ENCODE peak calls at places on chromosome 20, in nine cellular contexts. One of them, this sample, is unnamed.

GRCh38 chr20:43507150-43508080 is at the start of gene L3MBTL1:
- DNase-seq in stimulated activated CD4-positive, alpha-beta T cell treated with anti-CD3 and anti-CD28 coated beads, Interleukin-2, amount 100 ng/mL, for 48 hours: peak; percentile 9
- DNase-seq in aorta: peak; percentile 50
- DNase-seq in anterior cingulate cortex: peak; percentile 14
- DNase-seq in NAMALWA: no peak
- DNase-seq in stimulated activated naive CD8-positive, alpha-beta T cell treated with anti-CD3 and anti-CD28 coated beads, Interleukin-15, Interleukin-2, amounts not matched to agents 100 U/mL and 50 U/mL, for 24 hours: peak; percentile 33
- DNase-seq in PC-3: peak; percentile 51
- DNase-seq in stimulated activated effector memory CD8-positive, alpha-beta T cell treated with anti-CD3 and anti-CD28 coated beads, Interleukin-12 subunit alpha, Interleukin-12 subunit beta, amount 100 ng/mL, for 72 hours: peak; percentile 55
- DNase-seq in PC-9: no peak
- DNase-seq in this sample: peak; percentile 54

GRCh38 chr20:10040070-10040970 is 5.5 kb downstream of the ANKEF1 start:
- DNase-seq in stimulated activated CD4-positive, alpha-beta T cell treated with anti-CD3 and anti-CD28 coated beads, Interleukin-2, amount 100 ng/mL, for 48 hours: no peak
- DNase-seq in aorta: no peak
- DNase-seq in anterior cingulate cortex: no peak
- DNase-seq in NAMALWA: no peak
- DNase-seq in stimulated activated naive CD8-positive, alpha-beta T cell treated with anti-CD3 and anti-CD28 coated beads, Interleukin-15, Interleukin-2, amounts not matched to agents 100 U/mL and 50 U/mL, for 24 hours: no peak
- DNase-seq in PC-3: peak; percentile 98
- DNase-seq in stimulated activated effector memory CD8-positive, alpha-beta T cell treated with anti-CD3 and anti-CD28 coated beads, Interleukin-12 subunit alpha, Interleukin-12 subunit beta, amount 100 ng/mL, for 72 hours: no peak
- DNase-seq in PC-9: peak; percentile 42
- DNase-seq in this sample: peak; percentile 80

GRCh38 chr20:48486065-48486464 is 341.7 kb downstream of the PREX1 start:
- DNase-seq in stimulated activated CD4-positive, alpha-beta T cell treated with anti-CD3 and anti-CD28 coated beads, Interleukin-2, amount 100 ng/mL, for 48 hours: no peak
- DNase-seq in aorta: peak; percentile 6
- DNase-seq in anterior cingulate cortex: no peak
- DNase-seq in NAMALWA: no peak
- DNase-seq in stimulated activated naive CD8-positive, alpha-beta T cell treated with anti-CD3 and anti-CD28 coated beads, Interleukin-15, Interleukin-2, amounts not matched to agents 100 U/mL and 50 U/mL, for 24 hours: no peak
- DNase-seq in PC-3: no peak
- DNase-seq in stimulated activated effector memory CD8-positive, alpha-beta T cell treated with anti-CD3 and anti-CD28 coated beads, Interleukin-12 subunit alpha, Interleukin-12 subunit beta, amount 100 ng/mL, for 72 hours: no peak
- DNase-seq in PC-9: no peak
- DNase-seq in this sample: no peak

GRCh38 chr20:35215066-35215956 is 11.2 kb upstream of the MMP24 start:
- DNase-seq in stimulated activated CD4-positive, alpha-beta T cell treated with anti-CD3 and anti-CD28 coated beads, Interleukin-2, amount 100 ng/mL, for 48 hours: no peak
- DNase-seq in aorta: no peak
- DNase-seq in anterior cingulate cortex: no peak
- DNase-seq in NAMALWA: no peak
- DNase-seq in stimulated activated naive CD8-positive, alpha-beta T cell treated with anti-CD3 and anti-CD28 coated beads, Interleukin-15, Interleukin-2, amounts not matched to agents 100 U/mL and 50 U/mL, for 24 hours: no peak
- DNase-seq in PC-3: peak; percentile 89
- DNase-seq in stimulated activated effector memory CD8-positive, alpha-beta T cell treated with anti-CD3 and anti-CD28 coated beads, Interleukin-12 subunit alpha, Interleukin-12 subunit beta, amount 100 ng/mL, for 72 hours: no peak
- DNase-seq in PC-9: peak; percentile 98
- DNase-seq in this sample: peak; percentile 88

GRCh38 chr20:32585519-32586127 is 490 bp upstream of the NOL4L start:
- DNase-seq in stimulated activated CD4-positive, alpha-beta T cell treated with anti-CD3 and anti-CD28 coated beads, Interleukin-2, amount 100 ng/mL, for 48 hours: no peak
- DNase-seq in aorta: no peak
- DNase-seq in anterior cingulate cortex: no peak
- DNase-seq in NAMALWA: no peak
- DNase-seq in stimulated activated naive CD8-positive, alpha-beta T cell treated with anti-CD3 and anti-CD28 coated beads, Interleukin-15, Interleukin-2, amounts not matched to agents 100 U/mL and 50 U/mL, for 24 hours: peak; percentile 57
- DNase-seq in PC-3: no peak
- DNase-seq in stimulated activated effector memory CD8-positive, alpha-beta T cell treated with anti-CD3 and anti-CD28 coated beads, Interleukin-12 subunit alpha, Interleukin-12 subunit beta, amount 100 ng/mL, for 72 hours: peak; percentile 66
- DNase-seq in PC-9: no peak
- DNase-seq in this sample: no peak

GRCh38 chr20:31560900-31561598 is 44.0 kb upstream of the ID1 start:
- DNase-seq in stimulated activated CD4-positive, alpha-beta T cell treated with anti-CD3 and anti-CD28 coated beads, Interleukin-2, amount 100 ng/mL, for 48 hours: no peak
- DNase-seq in aorta: peak; percentile 75
- DNase-seq in anterior cingulate cortex: no peak
- DNase-seq in NAMALWA: no peak
- DNase-seq in stimulated activated naive CD8-positive, alpha-beta T cell treated with anti-CD3 and anti-CD28 coated beads, Interleukin-15, Interleukin-2, amounts not matched to agents 100 U/mL and 50 U/mL, for 24 hours: no peak
- DNase-seq in PC-3: peak; percentile 96
- DNase-seq in stimulated activated effector memory CD8-positive, alpha-beta T cell treated with anti-CD3 and anti-CD28 coated beads, Interleukin-12 subunit alpha, Interleukin-12 subunit beta, amount 100 ng/mL, for 72 hours: no peak
- DNase-seq in PC-9: peak; percentile 97
- DNase-seq in this sample: peak; percentile 99

GRCh38 chr20:49450281-49450707 is 32.2 kb downstream of the KCNB1 start:
- DNase-seq in stimulated activated CD4-positive, alpha-beta T cell treated with anti-CD3 and anti-CD28 coated beads, Interleukin-2, amount 100 ng/mL, for 48 hours: no peak
- DNase-seq in aorta: no peak
- DNase-seq in anterior cingulate cortex: peak; percentile 23
- DNase-seq in NAMALWA: no peak
- DNase-seq in stimulated activated naive CD8-positive, alpha-beta T cell treated with anti-CD3 and anti-CD28 coated beads, Interleukin-15, Interleukin-2, amounts not matched to agents 100 U/mL and 50 U/mL, for 24 hours: no peak
- DNase-seq in PC-3: no peak
- DNase-seq in stimulated activated effector memory CD8-positive, alpha-beta T cell treated with anti-CD3 and anti-CD28 coated beads, Interleukin-12 subunit alpha, Interleukin-12 subunit beta, amount 100 ng/mL, for 72 hours: no peak
- DNase-seq in PC-9: no peak
- DNase-seq in this sample: no peak

GRCh38 chr20:2948968-2949367 is 75.7 kb downstream of the PTPRA start:
- DNase-seq in stimulated activated CD4-positive, alpha-beta T cell treated with anti-CD3 and anti-CD28 coated beads, Interleukin-2, amount 100 ng/mL, for 48 hours: no peak
- DNase-seq in aorta: no peak
- DNase-seq in anterior cingulate cortex: no peak
- DNase-seq in NAMALWA: no peak
- DNase-seq in stimulated activated naive CD8-positive, alpha-beta T cell treated with anti-CD3 and anti-CD28 coated beads, Interleukin-15, Interleukin-2, amounts not matched to agents 100 U/mL and 50 U/mL, for 24 hours: no peak
- DNase-seq in PC-3: no peak
- DNase-seq in stimulated activated effector memory CD8-positive, alpha-beta T cell treated with anti-CD3 and anti-CD28 coated beads, Interleukin-12 subunit alpha, Interleukin-12 subunit beta, amount 100 ng/mL, for 72 hours: no peak
- DNase-seq in PC-9: no peak
- DNase-seq in this sample: no peak

GRCh38 chr20:51096571-51097267 is 73.8 kb upstream of the KCNG1 start:
- DNase-seq in stimulated activated CD4-positive, alpha-beta T cell treated with anti-CD3 and anti-CD28 coated beads, Interleukin-2, amount 100 ng/mL, for 48 hours: no peak
- DNase-seq in aorta: no peak
- DNase-seq in anterior cingulate cortex: no peak
- DNase-seq in NAMALWA: no peak
- DNase-seq in stimulated activated naive CD8-positive, alpha-beta T cell treated with anti-CD3 and anti-CD28 coated beads, Interleukin-15, Interleukin-2, amounts not matched to agents 100 U/mL and 50 U/mL, for 24 hours: no peak
- DNase-seq in PC-3: no peak
- DNase-seq in stimulated activated effector memory CD8-positive, alpha-beta T cell treated with anti-CD3 and anti-CD28 coated beads, Interleukin-12 subunit alpha, Interleukin-12 subunit beta, amount 100 ng/mL, for 72 hours: no peak
- DNase-seq in PC-9: no peak
- DNase-seq in this sample: no peak

GRCh38 chr20:24379116-24379927 is 90.1 kb upstream of the SYNDIG1 start:
- DNase-seq in stimulated activated CD4-positive, alpha-beta T cell treated with anti-CD3 and anti-CD28 coated beads, Interleukin-2, amount 100 ng/mL, for 48 hours: no peak
- DNase-seq in aorta: peak; percentile 73
- DNase-seq in anterior cingulate cortex: peak; percentile 26
- DNase-seq in NAMALWA: no peak
- DNase-seq in stimulated activated naive CD8-positive, alpha-beta T cell treated with anti-CD3 and anti-CD28 coated beads, Interleukin-15, Interleukin-2, amounts not matched to agents 100 U/mL and 50 U/mL, for 24 hours: no peak
- DNase-seq in PC-3: no peak
- DNase-seq in stimulated activated effector memory CD8-positive, alpha-beta T cell treated with anti-CD3 and anti-CD28 coated beads, Interleukin-12 subunit alpha, Interleukin-12 subunit beta, amount 100 ng/mL, for 72 hours: no peak
- DNase-seq in PC-9: no peak
- DNase-seq in this sample: peak; percentile 23

GRCh38 chr20:33539129-33539528 is 49.2 kb downstream of the CBFA2T2 start:
- DNase-seq in stimulated activated CD4-positive, alpha-beta T cell treated with anti-CD3 and anti-CD28 coated beads, Interleukin-2, amount 100 ng/mL, for 48 hours: no peak
- DNase-seq in aorta: no peak
- DNase-seq in anterior cingulate cortex: no peak
- DNase-seq in NAMALWA: no peak
- DNase-seq in stimulated activated naive CD8-positive, alpha-beta T cell treated with anti-CD3 and anti-CD28 coated beads, Interleukin-15, Interleukin-2, amounts not matched to agents 100 U/mL and 50 U/mL, for 24 hours: no peak
- DNase-seq in PC-3: peak; percentile 59
- DNase-seq in stimulated activated effector memory CD8-positive, alpha-beta T cell treated with anti-CD3 and anti-CD28 coated beads, Interleukin-12 subunit alpha, Interleukin-12 subunit beta, amount 100 ng/mL, for 72 hours: no peak
- DNase-seq in PC-9: no peak
- DNase-seq in this sample: no peak

GRCh38 chr20:48234951-48235350 is 449.7 kb upstream of the SULF2 start:
- DNase-seq in stimulated activated CD4-positive, alpha-beta T cell treated with anti-CD3 and anti-CD28 coated beads, Interleukin-2, amount 100 ng/mL, for 48 hours: no peak
- DNase-seq in aorta: no peak
- DNase-seq in anterior cingulate cortex: no peak
- DNase-seq in NAMALWA: no peak
- DNase-seq in stimulated activated naive CD8-positive, alpha-beta T cell treated with anti-CD3 and anti-CD28 coated beads, Interleukin-15, Interleukin-2, amounts not matched to agents 100 U/mL and 50 U/mL, for 24 hours: no peak
- DNase-seq in PC-3: no peak
- DNase-seq in stimulated activated effector memory CD8-positive, alpha-beta T cell treated with anti-CD3 and anti-CD28 coated beads, Interleukin-12 subunit alpha, Interleukin-12 subunit beta, amount 100 ng/mL, for 72 hours: no peak
- DNase-seq in PC-9: no peak
- DNase-seq in this sample: no peak

GRCh38 chr20:12916699-12917098 is 92.1 kb upstream of the SPTLC3 start:
- DNase-seq in stimulated activated CD4-positive, alpha-beta T cell treated with anti-CD3 and anti-CD28 coated beads, Interleukin-2, amount 100 ng/mL, for 48 hours: no peak
- DNase-seq in aorta: no peak
- DNase-seq in anterior cingulate cortex: no peak
- DNase-seq in NAMALWA: no peak
- DNase-seq in stimulated activated naive CD8-positive, alpha-beta T cell treated with anti-CD3 and anti-CD28 coated beads, Interleukin-15, Interleukin-2, amounts not matched to agents 100 U/mL and 50 U/mL, for 24 hours: no peak
- DNase-seq in PC-3: no peak
- DNase-seq in stimulated activated effector memory CD8-positive, alpha-beta T cell treated with anti-CD3 and anti-CD28 coated beads, Interleukin-12 subunit alpha, Interleukin-12 subunit beta, amount 100 ng/mL, for 72 hours: no peak
- DNase-seq in PC-9: peak; percentile 55
- DNase-seq in this sample: peak; percentile 8

GRCh38 chr20:40251284-40251932 is 437.6 kb downstream of the MAFB start:
- DNase-seq in stimulated activated CD4-positive, alpha-beta T cell treated with anti-CD3 and anti-CD28 coated beads, Interleukin-2, amount 100 ng/mL, for 48 hours: no peak
- DNase-seq in aorta: no peak
- DNase-seq in anterior cingulate cortex: no peak
- DNase-seq in NAMALWA: peak; percentile 18
- DNase-seq in stimulated activated naive CD8-positive, alpha-beta T cell treated with anti-CD3 and anti-CD28 coated beads, Interleukin-15, Interleukin-2, amounts not matched to agents 100 U/mL and 50 U/mL, for 24 hours: no peak
- DNase-seq in PC-3: peak; percentile 27
- DNase-seq in stimulated activated effector memory CD8-positive, alpha-beta T cell treated with anti-CD3 and anti-CD28 coated beads, Interleukin-12 subunit alpha, Interleukin-12 subunit beta, amount 100 ng/mL, for 72 hours: no peak
- DNase-seq in PC-9: no peak
- DNase-seq in this sample: peak; percentile 30

GRCh38 chr20:36102809-36103596 is 51.5 kb upstream of the EPB41L1 start:
- DNase-seq in stimulated activated CD4-positive, alpha-beta T cell treated with anti-CD3 and anti-CD28 coated beads, Interleukin-2, amount 100 ng/mL, for 48 hours: no peak
- DNase-seq in aorta: peak; percentile 31
- DNase-seq in anterior cingulate cortex: no peak
- DNase-seq in NAMALWA: no peak
- DNase-seq in stimulated activated naive CD8-positive, alpha-beta T cell treated with anti-CD3 and anti-CD28 coated beads, Interleukin-15, Interleukin-2, amounts not matched to agents 100 U/mL and 50 U/mL, for 24 hours: no peak
- DNase-seq in PC-3: no peak
- DNase-seq in stimulated activated effector memory CD8-positive, alpha-beta T cell treated with anti-CD3 and anti-CD28 coated beads, Interleukin-12 subunit alpha, Interleukin-12 subunit beta, amount 100 ng/mL, for 72 hours: no peak
- DNase-seq in PC-9: no peak
- DNase-seq in this sample: no peak

GRCh38 chr20:36737183-36737499 is 8.7 kb downstream of the NDRG3 start:
- DNase-seq in stimulated activated CD4-positive, alpha-beta T cell treated with anti-CD3 and anti-CD28 coated beads, Interleukin-2, amount 100 ng/mL, for 48 hours: no peak
- DNase-seq in aorta: no peak
- DNase-seq in anterior cingulate cortex: no peak
- DNase-seq in NAMALWA: no peak
- DNase-seq in stimulated activated naive CD8-positive, alpha-beta T cell treated with anti-CD3 and anti-CD28 coated beads, Interleukin-15, Interleukin-2, amounts not matched to agents 100 U/mL and 50 U/mL, for 24 hours: no peak
- DNase-seq in PC-3: no peak
- DNase-seq in stimulated activated effector memory CD8-positive, alpha-beta T cell treated with anti-CD3 and anti-CD28 coated beads, Interleukin-12 subunit alpha, Interleukin-12 subunit beta, amount 100 ng/mL, for 72 hours: no peak
- DNase-seq in PC-9: no peak
- DNase-seq in this sample: no peak

GRCh38 chr20:59428441-59429205 is 128.2 kb downstream of the EDN3 start:
- DNase-seq in stimulated activated CD4-positive, alpha-beta T cell treated with anti-CD3 and anti-CD28 coated beads, Interleukin-2, amount 100 ng/mL, for 48 hours: no peak
- DNase-seq in aorta: no peak
- DNase-seq in anterior cingulate cortex: no peak
- DNase-seq in NAMALWA: peak; percentile 36
- DNase-seq in stimulated activated naive CD8-positive, alpha-beta T cell treated with anti-CD3 and anti-CD28 coated beads, Interleukin-15, Interleukin-2, amounts not matched to agents 100 U/mL and 50 U/mL, for 24 hours: no peak
- DNase-seq in PC-3: no peak
- DNase-seq in stimulated activated effector memory CD8-positive, alpha-beta T cell treated with anti-CD3 and anti-CD28 coated beads, Interleukin-12 subunit alpha, Interleukin-12 subunit beta, amount 100 ng/mL, for 72 hours: no peak
- DNase-seq in PC-9: no peak
- DNase-seq in this sample: no peak

GRCh38 chr20:62032606-62033368 is 32.9 kb downstream of the TAF4 start:
- DNase-seq in stimulated activated CD4-positive, alpha-beta T cell treated with anti-CD3 and anti-CD28 coated beads, Interleukin-2, amount 100 ng/mL, for 48 hours: no peak
- DNase-seq in aorta: no peak
- DNase-seq in anterior cingulate cortex: no peak
- DNase-seq in NAMALWA: no peak
- DNase-seq in stimulated activated naive CD8-positive, alpha-beta T cell treated with anti-CD3 and anti-CD28 coated beads, Interleukin-15, Interleukin-2, amounts not matched to agents 100 U/mL and 50 U/mL, for 24 hours: no peak
- DNase-seq in PC-3: no peak
- DNase-seq in stimulated activated effector memory CD8-positive, alpha-beta T cell treated with anti-CD3 and anti-CD28 coated beads, Interleukin-12 subunit alpha, Interleukin-12 subunit beta, amount 100 ng/mL, for 72 hours: no peak
- DNase-seq in PC-9: no peak
- DNase-seq in this sample: no peak

GRCh38 chr20:44650777-44651493 is 564 bp downstream of the ADA start:
- DNase-seq in stimulated activated CD4-positive, alpha-beta T cell treated with anti-CD3 and anti-CD28 coated beads, Interleukin-2, amount 100 ng/mL, for 48 hours: no peak
- DNase-seq in aorta: no peak
- DNase-seq in anterior cingulate cortex: no peak
- DNase-seq in NAMALWA: peak; percentile 51
- DNase-seq in stimulated activated naive CD8-positive, alpha-beta T cell treated with anti-CD3 and anti-CD28 coated beads, Interleukin-15, Interleukin-2, amounts not matched to agents 100 U/mL and 50 U/mL, for 24 hours: peak; percentile 44
- DNase-seq in PC-3: no peak
- DNase-seq in stimulated activated effector memory CD8-positive, alpha-beta T cell treated with anti-CD3 and anti-CD28 coated beads, Interleukin-12 subunit alpha, Interleukin-12 subunit beta, amount 100 ng/mL, for 72 hours: peak; percentile 72
- DNase-seq in PC-9: no peak
- DNase-seq in this sample: no peak

GRCh38 chr20:41047279-41047974 is 18.8 kb downstream of the TOP1 start:
- DNase-seq in stimulated activated CD4-positive, alpha-beta T cell treated with anti-CD3 and anti-CD28 coated beads, Interleukin-2, amount 100 ng/mL, for 48 hours: no peak
- DNase-seq in aorta: no peak
- DNase-seq in anterior cingulate cortex: no peak
- DNase-seq in NAMALWA: peak; percentile 36
- DNase-seq in stimulated activated naive CD8-positive, alpha-beta T cell treated with anti-CD3 and anti-CD28 coated beads, Interleukin-15, Interleukin-2, amounts not matched to agents 100 U/mL and 50 U/mL, for 24 hours: no peak
- DNase-seq in PC-3: no peak
- DNase-seq in stimulated activated effector memory CD8-positive, alpha-beta T cell treated with anti-CD3 and anti-CD28 coated beads, Interleukin-12 subunit alpha, Interleukin-12 subunit beta, amount 100 ng/mL, for 72 hours: no peak
- DNase-seq in PC-9: no peak
- DNase-seq in this sample: no peak

GRCh38 chr20:19995220-19995863 is 21.8 kb upstream of the NAA20 start:
- DNase-seq in stimulated activated CD4-positive, alpha-beta T cell treated with anti-CD3 and anti-CD28 coated beads, Interleukin-2, amount 100 ng/mL, for 48 hours: peak; percentile 10
- DNase-seq in aorta: no peak
- DNase-seq in anterior cingulate cortex: no peak
- DNase-seq in NAMALWA: peak; percentile 61
- DNase-seq in stimulated activated naive CD8-positive, alpha-beta T cell treated with anti-CD3 and anti-CD28 coated beads, Interleukin-15, Interleukin-2, amounts not matched to agents 100 U/mL and 50 U/mL, for 24 hours: peak; percentile 27
- DNase-seq in PC-3: peak; percentile 77
- DNase-seq in stimulated activated effector memory CD8-positive, alpha-beta T cell treated with anti-CD3 and anti-CD28 coated beads, Interleukin-12 subunit alpha, Interleukin-12 subunit beta, amount 100 ng/mL, for 72 hours: no peak
- DNase-seq in PC-9: no peak
- DNase-seq in this sample: peak; percentile 77

GRCh38 chr20:63005862-63006564 is 751 bp downstream of the BHLHE23 start:
- DNase-seq in stimulated activated CD4-positive, alpha-beta T cell treated with anti-CD3 and anti-CD28 coated beads, Interleukin-2, amount 100 ng/mL, for 48 hours: no peak
- DNase-seq in aorta: no peak
- DNase-seq in anterior cingulate cortex: no peak
- DNase-seq in NAMALWA: no peak
- DNase-seq in stimulated activated naive CD8-positive, alpha-beta T cell treated with anti-CD3 and anti-CD28 coated beads, Interleukin-15, Interleukin-2, amounts not matched to agents 100 U/mL and 50 U/mL, for 24 hours: peak; percentile 16
- DNase-seq in PC-3: no peak
- DNase-seq in stimulated activated effector memory CD8-positive, alpha-beta T cell treated with anti-CD3 and anti-CD28 coated beads, Interleukin-12 subunit alpha, Interleukin-12 subunit beta, amount 100 ng/mL, for 72 hours: no peak
- DNase-seq in PC-9: no peak
- DNase-seq in this sample: no peak

GRCh38 chr20:44765647-44766367 is 20.1 kb downstream of the KCNK15 start:
- DNase-seq in stimulated activated CD4-positive, alpha-beta T cell treated with anti-CD3 and anti-CD28 coated beads, Interleukin-2, amount 100 ng/mL, for 48 hours: no peak
- DNase-seq in aorta: no peak
- DNase-seq in anterior cingulate cortex: no peak
- DNase-seq in NAMALWA: no peak
- DNase-seq in stimulated activated naive CD8-positive, alpha-beta T cell treated with anti-CD3 and anti-CD28 coated beads, Interleukin-15, Interleukin-2, amounts not matched to agents 100 U/mL and 50 U/mL, for 24 hours: no peak
- DNase-seq in PC-3: peak; percentile 49
- DNase-seq in stimulated activated effector memory CD8-positive, alpha-beta T cell treated with anti-CD3 and anti-CD28 coated beads, Interleukin-12 subunit alpha, Interleukin-12 subunit beta, amount 100 ng/mL, for 72 hours: no peak
- DNase-seq in PC-9: peak; percentile 82
- DNase-seq in this sample: peak; percentile 34

GRCh38 chr20:6636209-6637159 is 131.0 kb upstream of the BMP2 start:
- DNase-seq in stimulated activated CD4-positive, alpha-beta T cell treated with anti-CD3 and anti-CD28 coated beads, Interleukin-2, amount 100 ng/mL, for 48 hours: no peak
- DNase-seq in aorta: no peak
- DNase-seq in anterior cingulate cortex: no peak
- DNase-seq in NAMALWA: peak; percentile 23
- DNase-seq in stimulated activated naive CD8-positive, alpha-beta T cell treated with anti-CD3 and anti-CD28 coated beads, Interleukin-15, Interleukin-2, amounts not matched to agents 100 U/mL and 50 U/mL, for 24 hours: no peak
- DNase-seq in PC-3: peak; percentile 82
- DNase-seq in stimulated activated effector memory CD8-positive, alpha-beta T cell treated with anti-CD3 and anti-CD28 coated beads, Interleukin-12 subunit alpha, Interleukin-12 subunit beta, amount 100 ng/mL, for 72 hours: no peak
- DNase-seq in PC-9: no peak
- DNase-seq in this sample: peak; percentile 58

GRCh38 chr20:4797275-4797674 is 75.6 kb downstream of the PRND start:
- DNase-seq in stimulated activated CD4-positive, alpha-beta T cell treated with anti-CD3 and anti-CD28 coated beads, Interleukin-2, amount 100 ng/mL, for 48 hours: no peak
- DNase-seq in aorta: no peak
- DNase-seq in anterior cingulate cortex: no peak
- DNase-seq in NAMALWA: no peak
- DNase-seq in stimulated activated naive CD8-positive, alpha-beta T cell treated with anti-CD3 and anti-CD28 coated beads, Interleukin-15, Interleukin-2, amounts not matched to agents 100 U/mL and 50 U/mL, for 24 hours: no peak
- DNase-seq in PC-3: no peak
- DNase-seq in stimulated activated effector memory CD8-positive, alpha-beta T cell treated with anti-CD3 and anti-CD28 coated beads, Interleukin-12 subunit alpha, Interleukin-12 subunit beta, amount 100 ng/mL, for 72 hours: no peak
- DNase-seq in PC-9: no peak
- DNase-seq in this sample: no peak

GRCh38 chr20:41218466-41218865 is 81.1 kb downstream of the PLCG1 start:
- DNase-seq in stimulated activated CD4-positive, alpha-beta T cell treated with anti-CD3 and anti-CD28 coated beads, Interleukin-2, amount 100 ng/mL, for 48 hours: no peak
- DNase-seq in aorta: no peak
- DNase-seq in anterior cingulate cortex: no peak
- DNase-seq in NAMALWA: no peak
- DNase-seq in stimulated activated naive CD8-positive, alpha-beta T cell treated with anti-CD3 and anti-CD28 coated beads, Interleukin-15, Interleukin-2, amounts not matched to agents 100 U/mL and 50 U/mL, for 24 hours: no peak
- DNase-seq in PC-3: no peak
- DNase-seq in stimulated activated effector memory CD8-positive, alpha-beta T cell treated with anti-CD3 and anti-CD28 coated beads, Interleukin-12 subunit alpha, Interleukin-12 subunit beta, amount 100 ng/mL, for 72 hours: no peak
- DNase-seq in PC-9: peak; percentile 26
- DNase-seq in this sample: no peak

GRCh38 chr20:61938839-61939690 is 126.6 kb downstream of the TAF4 start:
- DNase-seq in stimulated activated CD4-positive, alpha-beta T cell treated with anti-CD3 and anti-CD28 coated beads, Interleukin-2, amount 100 ng/mL, for 48 hours: no peak
- DNase-seq in aorta: no peak
- DNase-seq in anterior cingulate cortex: no peak
- DNase-seq in NAMALWA: no peak
- DNase-seq in stimulated activated naive CD8-positive, alpha-beta T cell treated with anti-CD3 and anti-CD28 coated beads, Interleukin-15, Interleukin-2, amounts not matched to agents 100 U/mL and 50 U/mL, for 24 hours: no peak
- DNase-seq in PC-3: no peak
- DNase-seq in stimulated activated effector memory CD8-positive, alpha-beta T cell treated with anti-CD3 and anti-CD28 coated beads, Interleukin-12 subunit alpha, Interleukin-12 subunit beta, amount 100 ng/mL, for 72 hours: no peak
- DNase-seq in PC-9: no peak
- DNase-seq in this sample: no peak

GRCh38 chr20:973785-974194 is 28.3 kb downstream of the RSPO4 start:
- DNase-seq in stimulated activated CD4-positive, alpha-beta T cell treated with anti-CD3 and anti-CD28 coated beads, Interleukin-2, amount 100 ng/mL, for 48 hours: peak; percentile 22
- DNase-seq in aorta: no peak
- DNase-seq in anterior cingulate cortex: no peak
- DNase-seq in NAMALWA: peak; percentile 77
- DNase-seq in stimulated activated naive CD8-positive, alpha-beta T cell treated with anti-CD3 and anti-CD28 coated beads, Interleukin-15, Interleukin-2, amounts not matched to agents 100 U/mL and 50 U/mL, for 24 hours: peak; percentile 12
- DNase-seq in PC-3: peak; percentile 51
- DNase-seq in stimulated activated effector memory CD8-positive, alpha-beta T cell treated with anti-CD3 and anti-CD28 coated beads, Interleukin-12 subunit alpha, Interleukin-12 subunit beta, amount 100 ng/mL, for 72 hours: peak; percentile 63
- DNase-seq in PC-9: peak; percentile 38
- DNase-seq in this sample: peak; percentile 41

GRCh38 chr20:50387218-50387995 is 122.8 kb upstream of the PTPN1 start:
- DNase-seq in stimulated activated CD4-positive, alpha-beta T cell treated with anti-CD3 and anti-CD28 coated beads, Interleukin-2, amount 100 ng/mL, for 48 hours: no peak
- DNase-seq in aorta: no peak
- DNase-seq in anterior cingulate cortex: no peak
- DNase-seq in NAMALWA: no peak
- DNase-seq in stimulated activated naive CD8-positive, alpha-beta T cell treated with anti-CD3 and anti-CD28 coated beads, Interleukin-15, Interleukin-2, amounts not matched to agents 100 U/mL and 50 U/mL, for 24 hours: no peak
- DNase-seq in PC-3: no peak
- DNase-seq in stimulated activated effector memory CD8-positive, alpha-beta T cell treated with anti-CD3 and anti-CD28 coated beads, Interleukin-12 subunit alpha, Interleukin-12 subunit beta, amount 100 ng/mL, for 72 hours: no peak
- DNase-seq in PC-9: no peak
- DNase-seq in this sample: no peak

GRCh38 chr20:11216451-11217314 is 542.9 kb upstream of the JAG1 start:
- DNase-seq in stimulated activated CD4-positive, alpha-beta T cell treated with anti-CD3 and anti-CD28 coated beads, Interleukin-2, amount 100 ng/mL, for 48 hours: no peak
- DNase-seq in aorta: no peak
- DNase-seq in anterior cingulate cortex: no peak
- DNase-seq in NAMALWA: no peak
- DNase-seq in stimulated activated naive CD8-positive, alpha-beta T cell treated with anti-CD3 and anti-CD28 coated beads, Interleukin-15, Interleukin-2, amounts not matched to agents 100 U/mL and 50 U/mL, for 24 hours: no peak
- DNase-seq in PC-3: no peak
- DNase-seq in stimulated activated effector memory CD8-positive, alpha-beta T cell treated with anti-CD3 and anti-CD28 coated beads, Interleukin-12 subunit alpha, Interleukin-12 subunit beta, amount 100 ng/mL, for 72 hours: no peak
- DNase-seq in PC-9: no peak
- DNase-seq in this sample: peak; percentile 32

GRCh38 chr20:45383131-45383530 is 5.0 kb upstream of the TP53TG5 start:
- DNase-seq in stimulated activated CD4-positive, alpha-beta T cell treated with anti-CD3 and anti-CD28 coated beads, Interleukin-2, amount 100 ng/mL, for 48 hours: no peak
- DNase-seq in aorta: no peak
- DNase-seq in anterior cingulate cortex: no peak
- DNase-seq in NAMALWA: no peak
- DNase-seq in stimulated activated naive CD8-positive, alpha-beta T cell treated with anti-CD3 and anti-CD28 coated beads, Interleukin-15, Interleukin-2, amounts not matched to agents 100 U/mL and 50 U/mL, for 24 hours: no peak
- DNase-seq in PC-3: peak; percentile 89
- DNase-seq in stimulated activated effector memory CD8-positive, alpha-beta T cell treated with anti-CD3 and anti-CD28 coated beads, Interleukin-12 subunit alpha, Interleukin-12 subunit beta, amount 100 ng/mL, for 72 hours: no peak
- DNase-seq in PC-9: no peak
- DNase-seq in this sample: no peak

This sample was measured in SW480.